ENCODE peak calls at places on chromosomes 7 and 10, in seven cellular contexts. H is Panc1; R is CD8-positive, alpha-beta memory T cell; E is esophagus squamous epithelium; W is OCI-LY7; A is HCT116; X is lower lobe of right lung. O is an unnamed sample.

GRCh38 chr10:30773501-30773900 is 143.9 kb upstream of the LYZL2 start:
- DNase-seq in H (no peak), R (no peak), E (no peak), W (no peak), A (no peak), X (no peak), O (no peak)

GRCh38 chr10:80463868-80464267 is 9.8 kb downstream of the TSPAN14 start:
- DNase-seq in H (no peak), R (no peak), E (no peak), W (no peak), A (no peak), X (no peak), O (peak; percentile 62)

GRCh38 chr7:127392182-127392565 is 334 bp downstream of the ZNF800 start:
- DNase-seq in H (no peak), R (peak; percentile 58), E (peak; percentile 46), W (peak; percentile 74), A (no peak), X (peak; percentile 81), O (peak; percentile 72)

GRCh38 chr10:31134303-31134928 is 102.8 kb upstream of the ZNF438 start:
- DNase-seq in H (no peak), R (no peak), E (no peak), W (no peak), A (no peak), X (no peak), O (no peak)

GRCh38 chr7:105444342-105444938 is 55.7 kb upstream of the SRPK2 start:
- DNase-seq in H (no peak), R (no peak), E (no peak), W (no peak), A (no peak), X (no peak), O (no peak)

GRCh38 chr10:68604441-68604840 is 44.3 kb downstream of the TET1 start:
- DNase-seq in H (no peak), R (no peak), E (no peak), W (no peak), A (no peak), X (no peak), O (no peak)

GRCh38 chr10:65017523-65017922 is 1496.3 kb downstream of the REEP3 start:
- DNase-seq in H (no peak), R (no peak), E (no peak), W (no peak), A (no peak), X (no peak), O (no peak)

GRCh38 chr7:104973909-104974415 is 40.0 kb upstream of the KMT2E start:
- DNase-seq in H (no peak), R (no peak), E (no peak), W (no peak), A (no peak), X (no peak), O (no peak)

GRCh38 chr10:126571203-126571602 is 99.3 kb downstream of the C10orf90 start:
- DNase-seq in H (no peak), R (no peak), E (no peak), W (no peak), A (no peak), X (no peak), O (no peak)

GRCh38 chr10:133224861-133225366 is 5.1 kb upstream of the UTF1 start:
- DNase-seq in H (no peak), R (no peak), E (no peak), W (no peak), A (no peak), X (no peak), O (no peak)

GRCh38 chr10:14553434-14553833 is 221.3 kb downstream of the FAM107B start:
- DNase-seq in H (no peak), R (no peak), E (no peak), W (no peak), A (no peak), X (no peak), O (no peak)

GRCh38 chr7:142482899-142483658 is 225.2 kb upstream of the PRSS58 start:
- DNase-seq in H (no peak), R (peak; percentile 21), E (no peak), W (peak; percentile 65), A (peak; percentile 35), X (no peak), O (no peak)
- H3K27ac ChIP-seq in H (no peak overlapping the region), R (no peak overlapping the region), E (no peak overlapping the region), W (no peak overlapping the region), A (no peak overlapping the region), X (no peak overlapping the region), O (no peak overlapping the region)

GRCh38 chr10:3806603-3807002 is 21.6 kb upstream of the KLF6 start:
- DNase-seq in H (peak; percentile 89), R (no peak), E (no peak), W (peak; percentile 42), A (no peak), X (peak; percentile 62), O (no peak)

GRCh38 chr10:3805791-3806381 is 20.9 kb upstream of the KLF6 start:
- DNase-seq in H (no peak), R (peak; percentile 50), E (no peak), W (peak; percentile 93), A (peak; percentile 51), X (no peak), O (peak; percentile 81)

GRCh38 chr10:3803884-3804741 is 19.1 kb upstream of the KLF6 start:
- DNase-seq in H (no peak), R (peak; percentile 57), E (no peak), W (peak; percentile 30), A (no peak), X (no peak), O (no peak)

GRCh38 chr10:3803295-3803883 is 18.4 kb upstream of the KLF6 start:
- DNase-seq in H (no peak), R (no peak), E (no peak), W (no peak), A (no peak), X (no peak), O (no peak)

GRCh38 chr10:3805227-3805790 is 20.3 kb upstream of the KLF6 start:
- DNase-seq in H (peak; percentile 91), R (peak; percentile 50), E (no peak), W (peak; percentile 67), A (peak; percentile 56), X (no peak), O (no peak)
- H3K4me1 ChIP-seq in H (peaks cover 69% of the 10 kb centered on the region), R (peaks cover 95% of the 10 kb centered on the region), E (peaks cover 32% of the 10 kb centered on the region), W (peaks cover 77% of the 10 kb centered on the region), A (peaks cover 41% of the 10 kb centered on the region), X (peaks cover 68% of the 10 kb centered on the region), O (no peaks in the 10 kb centered on the region)

GRCh38 chr7:16814987-16815386 is 10.2 kb upstream of the AGR2 start:
- DNase-seq in H (no peak), R (no peak), E (no peak), W (no peak), A (no peak), X (no peak), O (no peak)
- H3K27ac ChIP-seq in H (peak overlapping the region; percentile 10), R (no peak overlapping the region), E (no peak overlapping the region), W (no peak overlapping the region), A (no peak overlapping the region), X (no peak overlapping the region), O (no peak overlapping the region)

GRCh38 chr10:112827951-112828350 is 122.1 kb upstream of the TCF7L2 start:
- DNase-seq in H (no peak), R (no peak), E (no peak), W (no peak), A (no peak), X (no peak), O (no peak)
- H3K4me1 ChIP-seq in H (no peaks in the 10 kb centered on the region), R (no peaks in the 10 kb centered on the region), E (no peaks in the 10 kb centered on the region), W (no peaks in the 10 kb centered on the region), A (peaks cover 30% of the 10 kb centered on the region), X (no peaks in the 10 kb centered on the region), O (no peaks in the 10 kb centered on the region)

DNA sequence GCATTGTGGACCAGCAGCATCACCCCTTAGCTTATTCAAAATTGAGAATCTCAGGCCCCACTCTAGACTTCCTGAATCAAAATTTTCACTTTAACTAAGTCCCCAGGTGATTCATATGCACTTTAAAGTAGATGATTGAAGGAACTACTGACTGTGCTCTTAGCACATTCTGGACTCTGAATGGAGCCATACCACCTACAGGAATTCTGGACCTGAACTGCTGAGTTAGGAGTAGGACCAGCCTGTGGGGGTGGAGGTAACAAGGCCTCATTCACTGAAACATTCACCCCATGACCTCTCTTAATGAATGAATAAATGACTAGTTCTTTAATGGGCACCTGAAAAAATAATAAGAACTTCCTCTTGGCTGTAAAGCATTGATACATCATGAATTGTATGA is 7.3 kb downstream of the PDK4 start:
- DNase-seq in H (no peak), R (no peak), E (no peak), W (no peak), A (no peak), X (no peak), O (no peak)
- H3K27ac ChIP-seq in H (no peak overlapping the region), R (no peak overlapping the region), E (peak overlapping the region; percentile 94), W (no peak overlapping the region), A (no peak overlapping the region), X (peak overlapping the region; percentile 97), O (peak overlapping the region; percentile 99)

DNA sequence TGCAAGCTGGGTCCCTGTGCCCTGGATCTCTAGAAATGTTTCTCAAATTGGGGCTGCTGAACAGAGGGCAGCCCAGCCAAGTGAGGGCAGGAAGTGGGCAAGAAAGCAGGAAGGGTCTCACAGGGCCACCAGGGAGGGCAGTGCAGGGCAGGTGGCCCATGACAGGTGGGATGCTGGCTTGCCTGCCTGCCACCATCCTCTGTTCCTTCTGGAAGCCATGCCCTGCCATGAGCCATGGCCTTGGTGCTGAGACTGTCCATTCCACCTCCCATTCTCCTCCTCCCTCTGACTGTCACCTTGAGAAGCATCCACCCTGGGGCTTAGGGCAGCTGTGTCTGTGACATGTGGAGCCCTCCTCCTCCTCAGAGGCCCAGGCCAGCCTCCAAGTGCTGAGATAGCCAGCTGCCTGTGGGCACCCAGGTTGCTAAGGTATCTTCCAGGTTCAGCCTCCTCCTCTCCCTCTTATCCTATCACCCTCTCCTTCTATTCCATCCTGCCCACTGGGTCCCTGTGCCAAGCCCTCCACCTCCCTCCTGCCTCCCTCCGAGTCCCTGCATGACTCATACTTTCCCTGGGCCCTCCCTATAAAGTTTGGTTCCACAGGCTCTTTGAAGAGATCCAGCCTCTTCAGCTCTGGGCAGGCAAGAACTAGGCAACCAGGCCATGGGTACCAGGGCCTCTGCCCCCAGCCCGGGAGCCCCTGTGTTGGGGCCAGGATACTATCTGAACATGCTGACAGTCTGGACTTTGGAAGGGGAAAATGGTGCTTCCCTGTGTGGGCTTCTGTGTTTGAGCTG is 1.3 kb downstream of the VSIR start:
- DNase-seq in H (no peak), R (peak; percentile 40), E (no peak), W (no peak), A (peak; percentile 79), X (peak; percentile 63), O (peak; percentile 96)
- H3K4me1 ChIP-seq in H (peaks cover 65% of the 10 kb centered on the region), R (peaks cover 81% of the 10 kb centered on the region), E (peaks cover 60% of the 10 kb centered on the region), W (peaks cover 68% of the 10 kb centered on the region), A (peaks cover 58% of the 10 kb centered on the region), X (peaks cover 94% of the 10 kb centered on the region), O (peaks cover 71% of the 10 kb centered on the region)

GRCh38 chr10:95450188-95450587 is 111.0 kb downstream of the SORBS1 start:
- DNase-seq in H (no peak), R (no peak), E (no peak), W (no peak), A (no peak), X (no peak), O (no peak)
- H3K27ac ChIP-seq in H (no peak overlapping the region), R (no peak overlapping the region), E (peak overlapping the region; percentile 83), W (no peak overlapping the region), A (no peak overlapping the region), X (no peak overlapping the region), O (peak overlapping the region; percentile 98)